ENCODE peak calls at places on chromosome 4, in six cellular contexts. One of them, this sample, is unnamed.

GRCh38 chr4:86615501-86615900 is 21.4 kb downstream of the PTPN13 start:
- DNase-seq in HCT116: no peak
- DNase-seq in SK-N-SH: no peak
- DNase-seq in GM12878: no peak
- DNase-seq in K562: no peak
- DNase-seq in H1: no peak
- DNase-seq in this sample: no peak

GRCh38 chr4:108205859-108206258 is 37.1 kb upstream of the LEF1 start:
- DNase-seq in HCT116: no peak
- DNase-seq in SK-N-SH: no peak
- DNase-seq in GM12878: no peak
- DNase-seq in K562: no peak
- DNase-seq in H1: no peak
- DNase-seq in this sample: no peak

GRCh38 chr4:57064811-57065711 is 45.1 kb downstream of the IGFBP7 start:
- DNase-seq in HCT116: no peak
- DNase-seq in SK-N-SH: peak
- DNase-seq in GM12878: no peak
- DNase-seq in K562: no peak
- DNase-seq in H1: no peak
- DNase-seq in this sample: no peak

GRCh38 chr4:62670509-62670908 is 1470.4 kb downstream of the ADGRL3 start:
- DNase-seq in HCT116: no peak
- DNase-seq in SK-N-SH: peak
- DNase-seq in GM12878: no peak
- DNase-seq in K562: no peak
- DNase-seq in H1: no peak
- DNase-seq in this sample: no peak

GRCh38 chr4:30836231-30836630 is 116.1 kb downstream of the PCDH7 start:
- DNase-seq in HCT116: no peak
- DNase-seq in SK-N-SH: no peak
- DNase-seq in GM12878: no peak
- DNase-seq in K562: no peak
- DNase-seq in H1: no peak
- DNase-seq in this sample: no peak

GRCh38 chr4:31148990-31149389 is 428.8 kb downstream of the PCDH7 start:
- DNase-seq in HCT116: no peak
- DNase-seq in SK-N-SH: no peak
- DNase-seq in GM12878: no peak
- DNase-seq in K562: no peak
- DNase-seq in H1: no peak
- DNase-seq in this sample: no peak

GRCh38 chr4:112325522-112325921 is 28.4 kb downstream of the ALPK1 start:
- DNase-seq in HCT116: no peak
- DNase-seq in SK-N-SH: peak
- DNase-seq in GM12878: no peak
- DNase-seq in K562: no peak
- DNase-seq in H1: no peak
- DNase-seq in this sample: no peak

GRCh38 chr4:11608992-11609391 is 180.3 kb upstream of the HS3ST1 start:
- DNase-seq in HCT116: no peak
- DNase-seq in SK-N-SH: no peak
- DNase-seq in GM12878: no peak
- DNase-seq in K562: no peak
- DNase-seq in H1: no peak
- DNase-seq in this sample: no peak

GRCh38 chr4:164753873-164754488 is at the start of gene SMIM31:
- DNase-seq in HCT116: no peak
- DNase-seq in SK-N-SH: no peak
- DNase-seq in GM12878: no peak
- DNase-seq in K562: no peak
- DNase-seq in H1: no peak
- DNase-seq in this sample: no peak

GRCh38 chr4:187235456-187236170 is 512.0 kb upstream of the FAT1 start:
- DNase-seq in HCT116: no peak
- DNase-seq in SK-N-SH: peak
- DNase-seq in GM12878: no peak
- DNase-seq in K562: no peak
- DNase-seq in H1: no peak
- DNase-seq in this sample: no peak
- TF ChIP-seq YY1 in HCT116: no peak
- TF ChIP-seq YY1 in SK-N-SH: no peak
- TF ChIP-seq YY1 in GM12878: no peak
- TF ChIP-seq YY1 in K562: no peak
- TF ChIP-seq YY1 in H1: no peak
- TF ChIP-seq YY1 in this sample: no peak

GRCh38 chr4:117085185-117085701 is at the start of gene TRAM1L1:
- DNase-seq in HCT116: no peak
- DNase-seq in SK-N-SH: peak
- DNase-seq in GM12878: no peak
- DNase-seq in K562: peak
- DNase-seq in H1: peak
- DNase-seq in this sample: peak
- TF ChIP-seq YY1 in HCT116: no peak
- TF ChIP-seq YY1 in SK-N-SH: no peak
- TF ChIP-seq YY1 in GM12878: no peak
- TF ChIP-seq YY1 in K562: no peak
- TF ChIP-seq YY1 in H1: peak
- TF ChIP-seq YY1 in this sample: no peak

GRCh38 chr4:26094076-26094475 is 180.1 kb downstream of the SMIM20 start:
- DNase-seq in HCT116: no peak
- DNase-seq in SK-N-SH: no peak
- DNase-seq in GM12878: no peak
- DNase-seq in K562: no peak
- DNase-seq in H1: no peak
- DNase-seq in this sample: no peak

GRCh38 chr4:26105372-26105771 is 191.4 kb downstream of the SMIM20 start:
- DNase-seq in HCT116: no peak
- DNase-seq in SK-N-SH: no peak
- DNase-seq in GM12878: no peak
- DNase-seq in K562: no peak
- DNase-seq in H1: no peak
- DNase-seq in this sample: no peak

GRCh38 chr4:26094911-26095310 is 180.9 kb downstream of the SMIM20 start:
- DNase-seq in HCT116: no peak
- DNase-seq in SK-N-SH: no peak
- DNase-seq in GM12878: no peak
- DNase-seq in K562: no peak
- DNase-seq in H1: no peak
- DNase-seq in this sample: no peak

GRCh38 chr4:26104056-26104685 is 190.2 kb downstream of the SMIM20 start:
- DNase-seq in HCT116: no peak
- DNase-seq in SK-N-SH: no peak
- DNase-seq in GM12878: no peak
- DNase-seq in K562: no peak
- DNase-seq in H1: no peak
- DNase-seq in this sample: no peak

DNA sequence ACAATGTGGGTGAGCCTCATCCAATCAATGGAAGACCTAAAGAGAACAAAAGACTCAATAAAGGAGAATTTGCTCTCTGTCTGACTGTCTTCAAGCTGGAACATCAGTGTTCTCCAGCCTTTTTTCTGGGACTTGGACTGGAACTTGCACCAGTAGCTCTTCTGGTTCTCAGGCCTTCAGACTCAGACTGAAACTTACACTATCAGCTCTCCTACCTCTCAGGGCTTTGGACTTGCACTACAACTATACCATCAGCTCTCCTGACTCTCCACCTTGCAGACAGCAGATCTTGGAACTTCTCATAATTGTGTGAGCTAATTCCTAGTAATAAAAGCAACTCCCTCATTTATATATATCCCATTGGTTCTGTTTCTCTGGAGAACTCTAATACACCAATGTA is 185.9 kb downstream of the SMIM20 start:
- DNase-seq in HCT116: no peak
- DNase-seq in SK-N-SH: no peak
- DNase-seq in GM12878: no peak
- DNase-seq in K562: no peak
- DNase-seq in H1: no peak
- DNase-seq in this sample: no peak
- TF ChIP-seq YY1 in HCT116: no peak
- TF ChIP-seq YY1 in SK-N-SH: no peak
- TF ChIP-seq YY1 in GM12878: no peak
- TF ChIP-seq YY1 in K562: no peak
- TF ChIP-seq YY1 in H1: no peak
- TF ChIP-seq YY1 in this sample: no peak

GRCh38 chr4:153852501-153852900 is 63.6 kb upstream of the SFRP2 start:
- DNase-seq in HCT116: no peak
- DNase-seq in SK-N-SH: no peak
- DNase-seq in GM12878: no peak
- DNase-seq in K562: no peak
- DNase-seq in H1: no peak
- DNase-seq in this sample: no peak
- TF ChIP-seq YY1 in HCT116: no peak
- TF ChIP-seq YY1 in SK-N-SH: no peak
- TF ChIP-seq YY1 in GM12878: no peak
- TF ChIP-seq YY1 in K562: no peak
- TF ChIP-seq YY1 in H1: no peak
- TF ChIP-seq YY1 in this sample: no peak

GRCh38 chr4:2888826-2889225 is 45.2 kb downstream of the ADD1 start:
- DNase-seq in HCT116: no peak
- DNase-seq in SK-N-SH: no peak
- DNase-seq in GM12878: no peak
- DNase-seq in K562: no peak
- DNase-seq in H1: no peak
- DNase-seq in this sample: no peak

GRCh38 chr4:2893772-2894171 is 50.1 kb downstream of the ADD1 start:
- DNase-seq in HCT116: no peak
- DNase-seq in SK-N-SH: no peak
- DNase-seq in GM12878: no peak
- DNase-seq in K562: no peak
- DNase-seq in H1: no peak
- DNase-seq in this sample: no peak

GRCh38 chr4:2886622-2887021 is 43.0 kb downstream of the ADD1 start:
- DNase-seq in HCT116: no peak
- DNase-seq in SK-N-SH: peak
- DNase-seq in GM12878: no peak
- DNase-seq in K562: no peak
- DNase-seq in H1: no peak
- DNase-seq in this sample: no peak

GRCh38 chr4:2887343-2887742 is 43.7 kb downstream of the ADD1 start:
- DNase-seq in HCT116: no peak
- DNase-seq in SK-N-SH: no peak
- DNase-seq in GM12878: no peak
- DNase-seq in K562: no peak
- DNase-seq in H1: no peak
- DNase-seq in this sample: no peak

DNA sequence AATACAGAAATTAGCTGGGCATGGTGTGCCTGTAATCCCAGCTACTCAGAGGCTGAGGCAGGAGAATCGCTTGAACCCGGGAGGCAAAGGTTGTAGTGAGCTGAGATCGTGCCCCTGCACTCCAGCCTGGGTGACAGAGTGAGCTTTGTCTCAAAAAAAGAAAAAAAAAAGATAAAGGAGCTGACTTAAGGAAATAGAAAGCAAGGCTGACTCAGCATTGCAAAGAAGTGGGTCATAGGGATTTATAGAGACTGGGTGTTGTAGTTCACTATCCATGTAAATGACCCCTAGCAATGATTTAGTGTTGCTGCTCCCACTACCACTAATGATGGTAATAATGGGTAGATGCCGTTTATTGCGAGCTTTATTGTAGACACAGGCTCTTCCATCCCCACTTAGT is 47.6 kb downstream of the ADD1 start:
- DNase-seq in HCT116: no peak
- DNase-seq in SK-N-SH: no peak
- DNase-seq in GM12878: no peak
- DNase-seq in K562: no peak
- DNase-seq in H1: no peak
- DNase-seq in this sample: no peak
- TF ChIP-seq YY1 in HCT116: no peak
- TF ChIP-seq YY1 in SK-N-SH: no peak
- TF ChIP-seq YY1 in GM12878: no peak
- TF ChIP-seq YY1 in K562: no peak
- TF ChIP-seq YY1 in H1: no peak
- TF ChIP-seq YY1 in this sample: no peak

This sample was measured in NT2/D1.